ENCODE peak calls at places on chromosomes 4 and X, in ten cellular contexts. One of them, this sample, is unnamed.

GRCh38 chrX:154751669-154752271 is 893 bp upstream of the GAB3 start:
- ATAC-seq in upper lobe of left lung: no peak
- ATAC-seq in RWPE2: no peak
- ATAC-seq in left lung: peak
- ATAC-seq in heart left ventricle: peak
- ATAC-seq in psoas muscle: no peak
- ATAC-seq in IMR-90: no peak
- ATAC-seq in right lobe of liver: no peak
- ATAC-seq in GM23338: no peak
- ATAC-seq in lung: no peak
- ATAC-seq in this sample: no peak

GRCh38 chr4:87025614-87026041 is 90.8 kb downstream of the AFF1 start:
- ATAC-seq in upper lobe of left lung: no peak
- ATAC-seq in RWPE2: no peak
- ATAC-seq in left lung: no peak
- ATAC-seq in heart left ventricle: no peak
- ATAC-seq in psoas muscle: peak
- ATAC-seq in IMR-90: no peak
- ATAC-seq in right lobe of liver: no peak
- ATAC-seq in GM23338: peak
- ATAC-seq in lung: no peak
- ATAC-seq in this sample: no peak

GRCh38 chr4:114964016-114964415 is 149.4 kb downstream of the NDST4 start:
- ATAC-seq in upper lobe of left lung: no peak
- ATAC-seq in RWPE2: no peak
- ATAC-seq in left lung: no peak
- ATAC-seq in heart left ventricle: no peak
- ATAC-seq in psoas muscle: no peak
- ATAC-seq in IMR-90: no peak
- ATAC-seq in right lobe of liver: no peak
- ATAC-seq in GM23338: no peak
- ATAC-seq in lung: no peak
- ATAC-seq in this sample: no peak

GRCh38 chrX:20230406-20230805 is 36.3 kb downstream of the RPS6KA3 start:
- ATAC-seq in upper lobe of left lung: no peak
- ATAC-seq in RWPE2: no peak
- ATAC-seq in left lung: no peak
- ATAC-seq in heart left ventricle: no peak
- ATAC-seq in psoas muscle: no peak
- ATAC-seq in IMR-90: no peak
- ATAC-seq in right lobe of liver: no peak
- ATAC-seq in GM23338: no peak
- ATAC-seq in lung: no peak
- ATAC-seq in this sample: no peak

GRCh38 chrX:23838953-23839352 is 56.0 kb downstream of the SAT1 start:
- ATAC-seq in upper lobe of left lung: no peak
- ATAC-seq in RWPE2: no peak
- ATAC-seq in left lung: no peak
- ATAC-seq in heart left ventricle: no peak
- ATAC-seq in psoas muscle: no peak
- ATAC-seq in IMR-90: no peak
- ATAC-seq in right lobe of liver: peak
- ATAC-seq in GM23338: no peak
- ATAC-seq in lung: no peak
- ATAC-seq in this sample: no peak

GRCh38 chr4:168863719-168864632 is 146.1 kb downstream of the CBR4 start:
- ATAC-seq in upper lobe of left lung: no peak
- ATAC-seq in RWPE2: no peak
- ATAC-seq in left lung: no peak
- ATAC-seq in heart left ventricle: no peak
- ATAC-seq in psoas muscle: peak
- ATAC-seq in IMR-90: no peak
- ATAC-seq in right lobe of liver: no peak
- ATAC-seq in GM23338: no peak
- ATAC-seq in lung: no peak
- ATAC-seq in this sample: no peak

GRCh38 chr4:52954771-52955170 is 92.7 kb downstream of the RASL11B start:
- ATAC-seq in upper lobe of left lung: no peak
- ATAC-seq in RWPE2: no peak
- ATAC-seq in left lung: no peak
- ATAC-seq in heart left ventricle: no peak
- ATAC-seq in psoas muscle: no peak
- ATAC-seq in IMR-90: no peak
- ATAC-seq in right lobe of liver: no peak
- ATAC-seq in GM23338: no peak
- ATAC-seq in lung: no peak
- ATAC-seq in this sample: no peak

GRCh38 chr4:170089274-170089742 is 448 bp downstream of the AADAT start:
- ATAC-seq in upper lobe of left lung: peak
- ATAC-seq in RWPE2: peak
- ATAC-seq in left lung: peak
- ATAC-seq in heart left ventricle: peak
- ATAC-seq in psoas muscle: peak
- ATAC-seq in IMR-90: peak
- ATAC-seq in right lobe of liver: peak
- ATAC-seq in GM23338: peak
- ATAC-seq in lung: peak
- ATAC-seq in this sample: peak

GRCh38 chr4:138982754-138983153 is 32.8 kb upstream of the NOCT start:
- ATAC-seq in upper lobe of left lung: no peak
- ATAC-seq in RWPE2: peak
- ATAC-seq in left lung: no peak
- ATAC-seq in heart left ventricle: no peak
- ATAC-seq in psoas muscle: no peak
- ATAC-seq in IMR-90: no peak
- ATAC-seq in right lobe of liver: no peak
- ATAC-seq in GM23338: no peak
- ATAC-seq in lung: no peak
- ATAC-seq in this sample: no peak

GRCh38 chr4:112219826-112220366 is 11.7 kb upstream of the AP1AR start:
- ATAC-seq in upper lobe of left lung: no peak
- ATAC-seq in RWPE2: no peak
- ATAC-seq in left lung: no peak
- ATAC-seq in heart left ventricle: no peak
- ATAC-seq in psoas muscle: no peak
- ATAC-seq in IMR-90: no peak
- ATAC-seq in right lobe of liver: no peak
- ATAC-seq in GM23338: no peak
- ATAC-seq in lung: no peak
- ATAC-seq in this sample: no peak
- H3K4me3 ChIP-seq in upper lobe of left lung: no peak
- H3K4me3 ChIP-seq in RWPE2: no peak
- H3K4me3 ChIP-seq in left lung: no peak
- H3K4me3 ChIP-seq in heart left ventricle: no peak
- H3K4me3 ChIP-seq in psoas muscle: no peak
- H3K4me3 ChIP-seq in IMR-90: no peak
- H3K4me3 ChIP-seq in right lobe of liver: no peak
- H3K4me3 ChIP-seq in GM23338: no peak
- H3K4me3 ChIP-seq in lung: no peak
- H3K4me3 ChIP-seq in this sample: no peak

GRCh38 chr4:95129036-95129435 is 371.3 kb downstream of the BMPR1B start:
- ATAC-seq in upper lobe of left lung: no peak
- ATAC-seq in RWPE2: no peak
- ATAC-seq in left lung: no peak
- ATAC-seq in heart left ventricle: no peak
- ATAC-seq in psoas muscle: no peak
- ATAC-seq in IMR-90: no peak
- ATAC-seq in right lobe of liver: no peak
- ATAC-seq in GM23338: no peak
- ATAC-seq in lung: no peak
- ATAC-seq in this sample: no peak
- H3K4me3 ChIP-seq in upper lobe of left lung: no peak
- H3K4me3 ChIP-seq in RWPE2: no peak
- H3K4me3 ChIP-seq in left lung: no peak
- H3K4me3 ChIP-seq in heart left ventricle: no peak
- H3K4me3 ChIP-seq in psoas muscle: no peak
- H3K4me3 ChIP-seq in IMR-90: no peak
- H3K4me3 ChIP-seq in right lobe of liver: no peak
- H3K4me3 ChIP-seq in GM23338: no peak
- H3K4me3 ChIP-seq in lung: no peak
- H3K4me3 ChIP-seq in this sample: no peak

GRCh38 chrX:63581390-63581789 is 203.6 kb downstream of the ARHGEF9 start:
- ATAC-seq in upper lobe of left lung: no peak
- ATAC-seq in RWPE2: no peak
- ATAC-seq in left lung: no peak
- ATAC-seq in heart left ventricle: no peak
- ATAC-seq in psoas muscle: no peak
- ATAC-seq in IMR-90: no peak
- ATAC-seq in right lobe of liver: no peak
- ATAC-seq in GM23338: peak
- ATAC-seq in lung: no peak
- ATAC-seq in this sample: no peak
- H3K4me3 ChIP-seq in upper lobe of left lung: no peak
- H3K4me3 ChIP-seq in RWPE2: no peak
- H3K4me3 ChIP-seq in left lung: no peak
- H3K4me3 ChIP-seq in heart left ventricle: no peak
- H3K4me3 ChIP-seq in psoas muscle: no peak
- H3K4me3 ChIP-seq in IMR-90: no peak
- H3K4me3 ChIP-seq in right lobe of liver: no peak
- H3K4me3 ChIP-seq in GM23338: peak
- H3K4me3 ChIP-seq in lung: no peak
- H3K4me3 ChIP-seq in this sample: no peak

DNA sequence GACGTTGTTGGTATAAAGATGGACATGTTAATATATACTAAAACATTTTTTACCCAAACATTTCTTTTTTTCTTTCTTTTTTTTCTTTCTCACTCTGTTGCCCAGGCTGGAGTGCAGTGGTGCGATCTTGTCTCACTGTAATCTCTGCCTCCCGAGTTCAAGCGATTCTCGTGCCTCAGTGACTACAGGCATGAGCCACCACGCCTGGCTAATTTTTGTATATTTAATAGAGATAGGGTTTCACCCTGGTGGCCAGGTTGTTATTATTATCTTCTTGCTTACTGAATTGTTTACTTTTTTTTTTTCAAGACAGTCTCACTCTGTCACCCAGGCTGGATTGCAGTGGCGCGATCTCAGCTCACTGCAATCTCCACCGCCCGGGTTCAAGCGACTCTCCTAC is 68.8 kb downstream of the HOPX start:
- ATAC-seq in upper lobe of left lung: no peak
- ATAC-seq in RWPE2: no peak
- ATAC-seq in left lung: no peak
- ATAC-seq in heart left ventricle: no peak
- ATAC-seq in psoas muscle: no peak
- ATAC-seq in IMR-90: no peak
- ATAC-seq in right lobe of liver: no peak
- ATAC-seq in GM23338: no peak
- ATAC-seq in lung: no peak
- ATAC-seq in this sample: no peak
- H3K4me3 ChIP-seq in upper lobe of left lung: no peak
- H3K4me3 ChIP-seq in RWPE2: no peak
- H3K4me3 ChIP-seq in left lung: no peak
- H3K4me3 ChIP-seq in heart left ventricle: no peak
- H3K4me3 ChIP-seq in psoas muscle: no peak
- H3K4me3 ChIP-seq in IMR-90: no peak
- H3K4me3 ChIP-seq in right lobe of liver: no peak
- H3K4me3 ChIP-seq in GM23338: no peak
- H3K4me3 ChIP-seq in lung: no peak
- H3K4me3 ChIP-seq in this sample: no peak

DNA sequence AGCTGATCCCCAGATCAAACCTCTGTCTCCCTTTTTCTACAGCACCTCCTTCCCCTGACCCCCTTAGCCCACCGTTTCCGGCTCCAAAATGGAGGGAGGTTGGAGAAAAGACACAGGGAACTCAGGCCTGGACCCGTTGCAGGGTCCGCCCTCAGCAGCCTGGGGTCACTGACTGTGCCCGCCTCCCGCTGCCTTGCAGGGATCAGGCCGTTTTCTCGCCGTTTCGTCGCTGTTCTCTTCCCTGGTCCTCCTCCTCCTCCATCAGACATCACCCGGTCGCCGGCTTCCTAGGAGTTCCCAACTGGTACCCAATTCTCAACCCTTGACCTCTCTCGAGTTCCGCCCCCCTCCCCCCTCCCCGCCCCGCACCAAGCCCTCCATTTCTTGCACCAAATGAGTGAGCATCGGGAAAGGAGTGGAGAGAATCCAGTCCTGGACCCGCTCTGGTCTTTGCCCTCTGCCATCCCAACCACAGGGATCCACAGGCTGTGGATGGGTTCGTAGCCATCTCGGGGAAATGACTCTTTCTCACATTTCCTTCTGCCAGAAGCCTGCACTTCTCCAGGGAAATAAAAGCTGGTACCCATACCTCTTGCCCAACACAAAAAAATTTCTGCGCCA is 493 bp downstream of the TCEAL5 start:
- ATAC-seq in upper lobe of left lung: no peak
- ATAC-seq in RWPE2: no peak
- ATAC-seq in left lung: no peak
- ATAC-seq in heart left ventricle: no peak
- ATAC-seq in psoas muscle: no peak
- ATAC-seq in IMR-90: no peak
- ATAC-seq in right lobe of liver: no peak
- ATAC-seq in GM23338: peak
- ATAC-seq in lung: no peak
- ATAC-seq in this sample: no peak
- H3K4me3 ChIP-seq in upper lobe of left lung: no peak
- H3K4me3 ChIP-seq in RWPE2: no peak
- H3K4me3 ChIP-seq in left lung: no peak
- H3K4me3 ChIP-seq in heart left ventricle: no peak
- H3K4me3 ChIP-seq in psoas muscle: peak
- H3K4me3 ChIP-seq in IMR-90: no peak
- H3K4me3 ChIP-seq in right lobe of liver: no peak
- H3K4me3 ChIP-seq in GM23338: peak
- H3K4me3 ChIP-seq in lung: no peak
- H3K4me3 ChIP-seq in this sample: peak

GRCh38 chrX:104270916-104271512 is 16.3 kb upstream of the ESX1 start:
- ATAC-seq in upper lobe of left lung: no peak
- ATAC-seq in RWPE2: no peak
- ATAC-seq in left lung: peak
- ATAC-seq in heart left ventricle: peak
- ATAC-seq in psoas muscle: peak
- ATAC-seq in IMR-90: peak
- ATAC-seq in right lobe of liver: peak
- ATAC-seq in GM23338: peak
- ATAC-seq in lung: no peak
- ATAC-seq in this sample: no peak
- H3K4me3 ChIP-seq in upper lobe of left lung: no peak
- H3K4me3 ChIP-seq in RWPE2: no peak
- H3K4me3 ChIP-seq in left lung: no peak
- H3K4me3 ChIP-seq in heart left ventricle: no peak
- H3K4me3 ChIP-seq in psoas muscle: peak
- H3K4me3 ChIP-seq in IMR-90: peak
- H3K4me3 ChIP-seq in right lobe of liver: no peak
- H3K4me3 ChIP-seq in GM23338: no peak
- H3K4me3 ChIP-seq in lung: no peak
- H3K4me3 ChIP-seq in this sample: no peak

DNA sequence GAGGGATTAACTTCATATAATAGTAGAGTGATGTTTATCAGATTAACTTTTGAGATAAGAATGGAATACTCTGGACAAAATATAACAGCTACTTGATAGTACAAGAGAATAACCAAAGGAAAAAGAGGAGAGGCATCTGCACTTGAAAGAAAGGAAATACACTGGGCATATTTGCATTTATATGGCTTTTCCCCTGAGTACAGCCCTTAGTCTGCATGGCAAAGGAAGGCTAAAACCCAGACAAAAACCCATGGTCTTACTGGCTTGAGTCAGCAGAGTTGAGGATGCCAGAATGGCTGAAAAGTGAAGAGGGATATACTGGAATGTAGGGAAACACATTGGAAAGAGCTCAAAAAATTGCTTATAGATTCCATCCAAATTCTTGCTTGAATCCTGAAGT is 101.6 kb downstream of the COL4A5 start:
- ATAC-seq in upper lobe of left lung: no peak
- ATAC-seq in RWPE2: no peak
- ATAC-seq in left lung: no peak
- ATAC-seq in heart left ventricle: no peak
- ATAC-seq in psoas muscle: no peak
- ATAC-seq in IMR-90: no peak
- ATAC-seq in right lobe of liver: no peak
- ATAC-seq in GM23338: peak
- ATAC-seq in lung: no peak
- ATAC-seq in this sample: no peak
- H3K4me3 ChIP-seq in upper lobe of left lung: no peak
- H3K4me3 ChIP-seq in RWPE2: no peak
- H3K4me3 ChIP-seq in left lung: no peak
- H3K4me3 ChIP-seq in heart left ventricle: no peak
- H3K4me3 ChIP-seq in psoas muscle: no peak
- H3K4me3 ChIP-seq in IMR-90: no peak
- H3K4me3 ChIP-seq in right lobe of liver: no peak
- H3K4me3 ChIP-seq in GM23338: no peak
- H3K4me3 ChIP-seq in lung: no peak
- H3K4me3 ChIP-seq in this sample: no peak

This sample was measured in gastroesophageal sphincter.